ENCODE peak calls at places on chromosome 2, in eight cellular contexts. T, F, E, K, C, S, H and Q are unnamed samples.

GRCh38 chr2:174840436-174840835 is 76.2 kb upstream of the CHRNA1 start:
- DNase-seq in C (peak), S (no peak), F (peak), H (no peak), K (no peak), T (no peak), E (no peak), Q (no peak)

GRCh38 chr2:147025611-147026010 is 819.2 kb upstream of the ACVR2A start:
- DNase-seq in K (no peak), F (peak), T (no peak), C (peak), E (no peak), H (no peak), S (peak), Q (peak)

GRCh38 chr2:63788070-63788469 is 53.6 kb upstream of the UGP2 start:
- DNase-seq in S (peak), T (peak), H (no peak), F (peak), E (no peak), C (peak), K (no peak), Q (peak)

GRCh38 chr2:54336977-54337255 is 80.9 kb upstream of the TSPYL6 start:
- DNase-seq in C (no peak), K (no peak), H (no peak), F (peak), S (no peak), T (no peak), E (no peak), Q (no peak)

GRCh38 chr2:19851116-19851515 is 50.7 kb downstream of the TTC32 start:
- DNase-seq in C (no peak), H (peak), F (no peak), T (no peak), K (no peak), S (peak), E (no peak), Q (no peak)

GRCh38 chr2:144780983-144781382 is 261.1 kb upstream of the ZEB2 start:
- DNase-seq in C (no peak), T (peak), F (peak), H (no peak), K (no peak), E (no peak), S (peak), Q (no peak)

GRCh38 chr2:51219468-51219867 is 187.5 kb upstream of the NRXN1 start:
- DNase-seq in C (peak), T (no peak), H (no peak), S (no peak), K (no peak), E (no peak), F (peak), Q (peak)

GRCh38 chr2:86393521-86394490 is 47.4 kb upstream of the KDM3A start:
- DNase-seq in E (no peak), S (peak), C (peak), H (no peak), F (no peak), T (no peak), K (peak), Q (peak)

GRCh38 chr2:61415265-61415664 is 55.6 kb downstream of the USP34 start:
- DNase-seq in F (no peak), C (no peak), H (no peak), K (no peak), E (no peak), S (no peak), T (no peak), Q (no peak)
- TF ChIP-seq CTCF in F (no peak), C (no peak), H (no peak), K (no peak), E (no peak), S (no peak), T (no peak), Q (no peak)

DNA sequence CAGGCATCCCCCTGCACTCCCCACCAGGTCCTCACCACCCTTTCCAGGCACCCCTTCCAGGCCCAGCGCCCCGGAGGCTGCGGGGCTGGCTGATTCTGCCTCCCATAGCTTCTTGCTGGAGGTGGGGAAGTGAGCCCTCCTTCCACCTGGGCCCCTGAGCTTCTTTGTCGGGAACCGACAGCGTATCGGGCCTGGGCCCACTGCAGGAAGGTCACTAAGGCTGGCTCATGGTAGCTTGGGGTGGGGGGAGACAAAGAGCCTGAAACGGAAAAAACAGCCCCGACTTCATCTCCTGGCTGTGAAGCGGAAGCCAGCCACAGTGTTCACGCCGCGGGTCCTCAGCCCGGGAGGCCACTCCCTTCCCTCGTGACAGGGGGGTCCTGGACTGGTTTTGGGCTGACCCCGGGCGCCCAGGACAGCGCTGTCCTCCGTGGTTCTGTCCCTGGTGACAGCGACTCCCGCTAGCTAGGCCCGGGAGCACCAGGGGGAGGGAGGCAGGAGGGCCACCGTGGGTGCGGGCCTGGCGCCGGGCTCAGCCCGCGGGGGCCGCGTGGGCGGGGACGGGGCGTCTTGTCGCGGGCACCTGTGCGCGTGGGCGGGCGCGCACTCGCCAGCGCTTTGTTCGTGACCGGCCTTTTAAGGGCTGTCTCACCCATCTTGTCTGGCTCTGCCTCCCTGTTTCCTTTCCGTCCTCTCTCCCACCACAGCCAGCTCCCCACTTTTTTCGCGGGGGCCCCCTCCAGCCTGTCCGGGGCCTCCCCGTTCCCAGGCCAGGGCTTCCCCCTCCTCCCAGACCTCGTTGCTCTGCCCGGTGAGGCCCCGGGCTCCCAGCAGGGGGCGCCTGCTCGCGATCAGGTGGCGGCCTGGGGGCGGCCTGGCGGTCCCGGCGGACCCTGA is 64.9 kb downstream of the DNMT3A start:
- DNase-seq in S (no peak), E (peak), T (no peak), C (peak), H (peak), K (peak), F (no peak), Q (no peak)
- H3K4me3 ChIP-seq in S (peak), E (peak), T (peak), C (no peak), H (peak), K (no peak), F (no peak), Q (no peak)

DNA sequence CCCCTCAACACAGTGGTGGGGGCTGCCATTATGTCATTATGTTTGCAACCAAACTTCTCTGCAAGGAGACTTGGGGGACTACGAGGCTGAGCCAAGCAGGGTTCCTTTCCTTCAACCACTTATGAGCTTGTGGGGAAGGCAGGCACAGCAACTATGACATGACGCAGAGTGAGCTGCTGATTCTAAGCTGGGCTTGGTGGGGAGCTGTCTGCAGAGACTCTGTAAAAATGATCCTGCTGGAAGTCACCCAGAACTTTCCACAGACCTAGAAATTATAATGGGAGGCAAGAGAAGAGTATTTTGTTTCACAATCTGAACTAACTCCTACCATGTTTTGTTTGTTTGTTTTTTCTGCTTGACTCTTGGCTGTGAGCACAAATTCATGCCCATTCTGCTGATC is 55.6 kb downstream of the INPP5D start:
- DNase-seq in H (no peak), E (no peak), C (peak), K (no peak), T (no peak), S (peak), F (no peak), Q (peak)
- TF ChIP-seq CTCF in H (no peak), E (no peak), C (no peak), K (no peak), T (no peak), S (no peak), F (no peak), Q (no peak)

GRCh38 chr2:181627545-181627944 is 29.4 kb downstream of the CERKL start:
- DNase-seq in E (no peak), H (no peak), F (peak), K (no peak), C (peak), S (peak), T (no peak), Q (no peak)

GRCh38 chr2:181628590-181629585 is 28.0 kb downstream of the CERKL start:
- DNase-seq in E (no peak), K (no peak), H (no peak), C (no peak), S (no peak), F (no peak), T (no peak), Q (no peak)

GRCh38 chr2:181632733-181633401 is 24.0 kb downstream of the CERKL start:
- DNase-seq in C (no peak), S (no peak), F (no peak), K (no peak), H (no peak), T (no peak), E (no peak), Q (no peak)
- H3K4me3 ChIP-seq in C (no peak), S (no peak), F (no peak), K (no peak), H (no peak), T (no peak), E (no peak), Q (no peak)